ENCODE peak calls at places on chromosomes 11 and 22, in eight cellular contexts. R, W, I, J, P, S, Q and E are unnamed samples.

GRCh38 chr11:12587333-12587997 is 86.8 kb upstream of the TEAD1 start:
- DNase-seq in R (no peak), W (peak), I (no peak), J (no peak), P (no peak), S (no peak), Q (no peak), E (no peak)

GRCh38 chr11:124656759-124657627 is 16.5 kb downstream of the SIAE start:
- DNase-seq in R (no peak), W (peak), I (no peak), J (peak), P (no peak), S (no peak), Q (no peak), E (no peak)

GRCh38 chr11:74693531-74693930 is 37.7 kb downstream of the CHRDL2 start:
- DNase-seq in R (no peak), W (no peak), I (no peak), J (no peak), P (no peak), S (no peak), Q (no peak), E (no peak)

GRCh38 chr11:1129666-1130160 is 28.0 kb upstream of the MUC5AC start:
- DNase-seq in R (peak), W (no peak), I (no peak), J (no peak), P (no peak), S (peak), Q (no peak), E (no peak)

GRCh38 chr11:119692547-119692834 is 36.5 kb downstream of the NECTIN1 start:
- DNase-seq in R (no peak), W (no peak), I (no peak), J (no peak), P (no peak), S (no peak), Q (no peak), E (no peak)

GRCh38 chr11:15073361-15074205 is at the start of gene CALCB:
- DNase-seq in R (no peak), W (peak), I (peak), J (no peak), P (peak), S (no peak), Q (peak), E (no peak)

GRCh38 chr22:39946571-39947407 is 13.4 kb upstream of the TMA7B start:
- DNase-seq in R (no peak), W (no peak), I (no peak), J (no peak), P (no peak), S (no peak), Q (no peak), E (no peak)

GRCh38 chr11:58301576-58301975 is 33.5 kb upstream of the OR10W1 start:
- DNase-seq in R (no peak), W (peak), I (no peak), J (no peak), P (no peak), S (no peak), Q (no peak), E (no peak)

GRCh38 chr11:77113382-77114088 is 10.9 kb downstream of the OMP start:
- DNase-seq in R (peak), W (peak), I (peak), J (no peak), P (no peak), S (no peak), Q (peak), E (no peak)

GRCh38 chr22:44037519-44038370 is 13.6 kb downstream of the PARVB start:
- DNase-seq in R (no peak), W (peak), I (no peak), J (no peak), P (no peak), S (no peak), Q (no peak), E (no peak)

GRCh38 chr11:33945481-33946268 is 53.8 kb upstream of the LMO2 start:
- DNase-seq in R (no peak), W (no peak), I (no peak), J (no peak), P (no peak), S (no peak), Q (no peak), E (no peak)

GRCh38 chr22:28002181-28002700 is 83.2 kb upstream of the PITPNB start:
- DNase-seq in R (no peak), W (no peak), I (peak), J (no peak), P (no peak), S (no peak), Q (no peak), E (no peak)

GRCh38 chr11:126815111-126815510 is 185.5 kb downstream of the KIRREL3 start:
- DNase-seq in R (no peak), W (peak), I (no peak), J (no peak), P (no peak), S (no peak), Q (no peak), E (no peak)

GRCh38 chr11:29564501-29564900 is 452.3 kb downstream of the KCNA4 start:
- DNase-seq in R (no peak), W (no peak), I (no peak), J (no peak), P (no peak), S (no peak), Q (no peak), E (no peak)

GRCh38 chr11:85590848-85591483 is 36.2 kb downstream of the DLG2 start:
- DNase-seq in R (no peak), W (peak), I (no peak), J (no peak), P (no peak), S (no peak), Q (no peak), E (no peak)

GRCh38 chr11:83007909-83008580 is 63.7 kb downstream of the RAB30 start:
- DNase-seq in R (peak), W (peak), I (peak), J (peak), P (no peak), S (peak), Q (no peak), E (peak)

GRCh38 chr11:39806652-39807051 is 1652.8 kb downstream of the LRRC4C start:
- DNase-seq in R (no peak), W (no peak), I (no peak), J (no peak), P (no peak), S (no peak), Q (no peak), E (no peak)

GRCh38 chr11:92632510-92632909 is 336.9 kb upstream of the MTNR1B start:
- DNase-seq in R (no peak), W (no peak), I (no peak), J (no peak), P (no peak), S (no peak), Q (no peak), E (no peak)